ENCODE peak calls at places on chromosome 17, in five cellular contexts. H is psoas muscle, A is HL-60, N is dorsolateral prefrontal cortex, T is heart right ventricle. Q is an unnamed sample.
A peak's percentile ranks its signal among the peaks of the same experiment; 100 is the strongest.

GRCh38 chr17:42989146-42989545 is 8.8 kb downstream of the RUNDC1 start:
- DNase-seq in H (no peak), A (no peak), N (no peak), T (no peak), Q (no peak)

GRCh38 chr17:19943026-19943425 is 34.6 kb downstream of the AKAP10 start:
- DNase-seq in H (no peak), A (no peak), N (no peak), T (no peak), Q (no peak)

GRCh38 chr17:72349508-72350472 is 229.0 kb downstream of the SOX9 start:
- DNase-seq in H (no peak), A (no peak), N (no peak), T (no peak), Q (no peak)

GRCh38 chr17:15655162-15655561 is 28.9 kb downstream of the TRIM16 start:
- DNase-seq in H (no peak), A (peak; percentile 2), N (no peak), T (no peak), Q (no peak)

GRCh38 chr17:58572846-58573245 is 58.4 kb upstream of the MTMR4 start:
- DNase-seq in H (no peak), A (no peak), N (no peak), T (no peak), Q (no peak)

GRCh38 chr17:81153340-81153803 is 11.9 kb upstream of the PVALEF start:
- DNase-seq in H (peak; percentile 29), A (peak; percentile 68), N (peak; percentile 71), T (no peak), Q (no peak)

GRCh38 chr17:7083592-7083991 is 3.5 kb upstream of the CLEC10A start:
- DNase-seq in H (no peak), A (no peak), N (no peak), T (no peak), Q (peak; percentile 45)

GRCh38 chr17:31802502-31802901 is 56.5 kb downstream of the COPRS start:
- DNase-seq in H (no peak), A (peak; percentile 87), N (no peak), T (peak; percentile 22), Q (no peak)

GRCh38 chr17:17109896-17110295 is 67.6 kb downstream of the MPRIP start:
- DNase-seq in H (no peak), A (no peak), N (no peak), T (no peak), Q (peak; percentile 29)

GRCh38 chr17:77323413-77324171 is 182.8 kb downstream of the SEC14L1 start:
- DNase-seq in H (peak; percentile 51), A (no peak), N (peak; percentile 29), T (peak; percentile 61), Q (no peak)

GRCh38 chr17:65583921-65584603 is 22.6 kb upstream of the AXIN2 start:
- DNase-seq in H (no peak), A (no peak), N (peak; percentile 74), T (peak; percentile 25), Q (no peak)

GRCh38 chr17:50565559-50566350 is 5.2 kb downstream of the CACNA1G start:
- DNase-seq in H (no peak), A (no peak), N (peak; percentile 85), T (no peak), Q (no peak)

GRCh38 chr17:7590743-7591142 is 849 bp upstream of the SOX15 start:
- DNase-seq in H (no peak), A (no peak), N (no peak), T (no peak), Q (no peak)

GRCh38 chr17:39665642-39666221 is 583 bp downstream of the TCAP start:
- DNase-seq in H (peak; percentile 57), A (peak; percentile 16), N (no peak), T (peak; percentile 40), Q (no peak)

GRCh38 chr17:39666231-39666600 is 1.1 kb downstream of the TCAP start:
- DNase-seq in H (no peak), A (no peak), N (no peak), T (no peak), Q (no peak)

GRCh38 chr17:39667262-39668140 is 752 bp upstream of the PNMT start:
- DNase-seq in H (no peak), A (no peak), N (no peak), T (peak; percentile 64), Q (no peak)

GRCh38 chr17:39668141-39668924 is at the start of gene PNMT:
- DNase-seq in H (peak; percentile 82), A (peak; percentile 58), N (peak; percentile 60), T (peak; percentile 83), Q (no peak)

DNA sequence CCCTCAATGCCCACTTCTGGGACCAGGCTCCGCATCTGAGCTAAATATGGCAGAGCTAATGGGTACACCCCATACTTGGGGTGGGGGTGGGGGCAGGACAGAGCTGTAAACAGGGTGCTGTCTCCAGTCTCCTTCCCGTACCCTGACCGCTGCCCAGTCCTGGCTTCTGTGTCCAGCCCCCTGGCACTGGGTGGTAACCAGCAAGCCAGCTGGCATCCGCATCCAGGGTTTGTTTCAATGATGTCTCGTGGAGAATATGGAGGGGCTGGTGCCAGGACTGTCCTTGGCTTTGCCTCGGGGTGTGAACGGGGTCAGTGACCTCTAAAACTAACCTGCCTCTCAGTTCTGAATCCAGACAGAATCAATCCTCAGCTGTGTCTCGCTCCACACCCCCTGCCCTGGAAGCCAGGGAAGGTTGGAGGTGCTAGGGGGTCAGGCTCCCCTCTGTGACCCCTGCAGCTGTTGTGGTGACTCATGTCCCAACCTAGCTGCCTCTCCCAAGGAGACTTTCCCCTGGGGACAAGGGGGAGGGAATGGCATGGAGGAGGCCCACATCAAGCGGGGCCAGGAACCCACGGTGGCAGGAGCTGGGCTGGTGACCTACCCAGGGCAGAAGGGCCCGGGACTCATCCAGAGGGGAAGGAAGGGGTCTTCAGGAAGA is 1.5 kb upstream of the PNMT start:
- DNase-seq in H (peak; percentile 73), A (no peak), N (peak; percentile 61), T (peak; percentile 77), Q (no peak)
- H3K27ac ChIP-seq in H (peak overlapping the region; percentile 96), A (no peak overlapping the region), N (no peak overlapping the region), T (peak overlapping the region; percentile 88), Q (no peak overlapping the region)

GRCh38 chr17:79078476-79079190 is 4.0 kb downstream of the ENGASE start:
- DNase-seq in H (no peak), A (no peak), N (no peak), T (no peak), Q (no peak)
- H3K27ac ChIP-seq in H (peak overlapping the region; percentile 3), A (no peak overlapping the region), N (no peak overlapping the region), T (no peak overlapping the region), Q (no peak overlapping the region)

GRCh38 chr17:967122-967521 is 12.5 kb downstream of the NXN start:
- DNase-seq in H (no peak), A (no peak), N (no peak), T (no peak), Q (no peak)

GRCh38 chr17:964881-965280 is 14.7 kb downstream of the NXN start:
- DNase-seq in H (no peak), A (no peak), N (no peak), T (no peak), Q (no peak)

GRCh38 chr17:962650-963049 is 16.9 kb downstream of the NXN start:
- DNase-seq in H (no peak), A (no peak), N (no peak), T (no peak), Q (no peak)

GRCh38 chr17:962166-962565 is 17.4 kb downstream of the NXN start:
- DNase-seq in H (no peak), A (no peak), N (no peak), T (no peak), Q (no peak)

GRCh38 chr17:965311-965989 is 14.1 kb downstream of the NXN start:
- DNase-seq in H (no peak), A (no peak), N (no peak), T (no peak), Q (no peak)
- H3K27ac ChIP-seq in H (peak overlapping the region; percentile 50), A (no peak overlapping the region), N (no peak overlapping the region), T (no peak overlapping the region), Q (no peak overlapping the region)

DNA sequence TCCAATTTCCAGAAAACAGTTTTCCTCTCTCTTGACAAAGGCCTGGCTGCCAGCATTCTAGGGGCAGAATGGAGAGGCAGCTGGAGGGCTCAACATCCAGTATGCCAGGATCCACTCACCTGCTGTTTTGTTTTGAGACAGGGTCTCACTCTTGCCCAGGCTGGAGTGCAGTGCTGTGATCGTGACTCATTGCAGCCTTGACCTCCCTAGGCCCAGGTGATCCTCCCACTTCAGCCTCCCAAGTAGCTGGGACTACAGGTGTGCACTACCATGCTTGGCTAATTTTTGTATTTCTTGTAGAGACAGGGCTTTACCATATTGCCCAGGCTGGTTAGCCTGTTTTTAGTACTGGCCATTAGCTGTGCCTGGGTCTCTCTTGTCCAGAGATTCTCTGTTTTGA is 29.1 kb upstream of the FOXJ1 start:
- DNase-seq in H (no peak), A (no peak), N (no peak), T (no peak), Q (no peak)
- H3K27ac ChIP-seq in H (no peak overlapping the region), A (no peak overlapping the region), N (no peak overlapping the region), T (no peak overlapping the region), Q (no peak overlapping the region)

GRCh38 chr17:10053976-10054551 is 144.3 kb downstream of the GAS7 start:
- DNase-seq in H (no peak), A (no peak), N (no peak), T (no peak), Q (no peak)

GRCh38 chr17:10052414-10052813 is 146.0 kb downstream of the GAS7 start:
- DNase-seq in H (no peak), A (no peak), N (no peak), T (no peak), Q (no peak)

GRCh38 chr17:10048951-10049350 is 143.9 kb upstream of the RCVRN start:
- DNase-seq in H (no peak), A (no peak), N (peak; percentile 53), T (no peak), Q (no peak)

GRCh38 chr17:10051112-10051511 is 146.0 kb upstream of the RCVRN start:
- DNase-seq in H (no peak), A (no peak), N (no peak), T (no peak), Q (no peak)

GRCh38 chr17:10050597-10051101 is 145.6 kb upstream of the RCVRN start:
- DNase-seq in H (no peak), A (peak; percentile 64), N (no peak), T (peak; percentile 30), Q (no peak)
- H3K27ac ChIP-seq in H (peak overlapping the region; percentile 46), A (peak overlapping the region; percentile 49), N (no peak overlapping the region), T (peak overlapping the region; percentile 61), Q (no peak overlapping the region)

DNA sequence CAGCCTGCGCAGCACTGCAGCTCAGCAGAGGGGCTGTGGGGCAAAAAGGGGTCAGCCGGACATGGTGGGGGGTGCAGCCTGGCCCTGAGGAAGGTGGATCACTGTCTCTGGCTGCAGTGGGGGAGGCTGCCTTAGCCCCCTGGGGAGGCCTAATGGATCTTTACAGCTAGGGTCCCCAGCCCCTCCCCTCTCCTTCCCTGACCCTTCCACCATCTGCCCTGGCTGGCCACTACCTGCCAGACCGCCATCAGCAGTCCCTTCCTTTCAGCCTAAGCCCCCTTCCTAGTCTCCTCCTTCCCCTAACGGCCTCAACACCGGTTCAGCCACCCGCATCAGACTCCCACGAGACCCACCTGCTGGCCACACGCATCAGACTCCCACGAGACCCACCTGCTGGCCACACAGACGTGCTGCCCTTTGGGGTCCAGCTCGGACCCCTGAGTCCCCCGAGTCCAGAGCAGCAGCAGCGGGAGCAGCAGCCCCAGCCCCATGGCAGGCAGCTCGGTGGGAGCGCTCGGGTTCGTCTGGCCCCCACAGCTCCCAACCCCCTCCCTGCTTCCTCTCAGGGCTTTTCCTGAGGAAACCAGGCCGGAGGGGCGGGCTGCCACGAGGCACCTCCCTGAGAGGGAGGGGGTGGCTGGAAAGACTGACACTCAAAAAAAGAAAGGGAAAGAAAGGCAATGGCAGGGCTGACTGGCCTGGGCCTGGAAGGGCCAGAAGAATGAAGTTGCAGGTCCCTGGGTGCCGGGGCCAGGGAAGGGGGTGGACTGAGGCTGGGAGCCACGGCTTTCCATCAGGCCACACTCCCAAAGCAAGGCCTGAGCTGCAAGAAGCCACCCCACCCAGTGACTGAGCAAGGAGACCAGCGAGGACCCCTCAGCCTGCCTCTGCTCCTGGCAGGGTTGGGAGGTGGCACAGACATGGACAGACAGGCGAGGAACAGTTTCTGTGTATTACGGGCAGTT is at the start of gene SCARF1:
- DNase-seq in H (peak; percentile 59), A (no peak), N (no peak), T (peak; percentile 76), Q (no peak)
- H3K27ac ChIP-seq in H (peak within 1 kb of the TSS; percentile 48), A (no peak within 1 kb of the TSS), N (peak within 1 kb of the TSS; percentile 28), T (peak within 1 kb of the TSS; percentile 92), Q (no peak within 1 kb of the TSS)

Q was measured in epithelial cell of prostate.